ENCODE peak calls at places on chromosomes 16 and 17, in nine cellular contexts. O is left ventricle myocardium inferior; Z is heart left ventricle; T is Peyer's patch; Y is ovary; H is mammary epithelial cell; R is Panc1; L is CD4-positive, CD25-positive, alpha-beta regulatory T cell; P is breast epithelium. K is an unnamed sample. For H3K4me1, the result is how much of the 10 kb centered on the place peaks cover.

GRCh38 chr17:63476857-63477470 is at the start of gene ACE:
- DNase-seq in O (peak), Z (no peak), T (no peak), Y (no peak), H (no peak), R (no peak), L (peak), P (no peak), K (no peak)

GRCh38 chr17:35155246-35155645 is 7.6 kb downstream of the UNC45B start:
- DNase-seq in O (no peak), Z (no peak), T (no peak), Y (no peak), H (no peak), R (no peak), L (no peak), P (no peak), K (no peak)

GRCh38 chr16:65546353-65546791 is 424.5 kb upstream of the CDH11 start:
- DNase-seq in O (no peak), Z (no peak), T (no peak), Y (no peak), H (no peak), R (no peak), L (no peak), P (no peak), K (no peak)

GRCh38 chr17:82017612-82018151 is 5.0 kb downstream of the CENPX start:
- DNase-seq in O (no peak), Z (no peak), T (no peak), Y (no peak), H (no peak), R (no peak), L (no peak), P (no peak), K (peak)

GRCh38 chr16:4090476-4090875 is 25.8 kb downstream of the ADCY9 start:
- DNase-seq in O (peak), Z (peak), T (no peak), Y (peak), H (no peak), R (no peak), L (no peak), P (no peak), K (no peak)

GRCh38 chr17:74449773-74450172 is 16.7 kb upstream of the CD300A start:
- DNase-seq in O (no peak), Z (peak), T (no peak), Y (no peak), H (no peak), R (no peak), L (no peak), P (no peak), K (no peak)

GRCh38 chr17:68886401-68886800 is 68.8 kb downstream of the ABCA8 start:
- DNase-seq in O (no peak), Z (no peak), T (no peak), Y (no peak), H (no peak), R (no peak), L (no peak), P (no peak), K (no peak)

GRCh38 chr17:66676421-66676820 is 158.5 kb upstream of the CACNG5 start:
- DNase-seq in O (no peak), Z (no peak), T (no peak), Y (no peak), H (peak), R (no peak), L (no peak), P (peak), K (peak)

GRCh38 chr17:67365762-67366192 is 600 bp downstream of the PSMD12 start:
- DNase-seq in O (no peak), Z (no peak), T (no peak), Y (no peak), H (peak), R (no peak), L (no peak), P (no peak), K (no peak)

GRCh38 chr16:674968-675883 is at the start of gene RHBDL1:
- DNase-seq in O (no peak), Z (no peak), T (no peak), Y (peak), H (no peak), R (no peak), L (no peak), P (no peak), K (peak)

GRCh38 chr16:66223176-66223780 is 143.2 kb upstream of the CDH5 start:
- DNase-seq in O (no peak), Z (no peak), T (no peak), Y (no peak), H (no peak), R (no peak), L (no peak), P (no peak), K (no peak)

GRCh38 chr17:18955009-18955408 is 3.0 kb downstream of the SLC5A10 start:
- DNase-seq in O (no peak), Z (no peak), T (no peak), Y (no peak), H (no peak), R (no peak), L (no peak), P (no peak), K (no peak)

GRCh38 chr17:57570740-57571344 is 174.3 kb downstream of the CCDC182 start:
- DNase-seq in O (no peak), Z (no peak), T (no peak), Y (no peak), H (no peak), R (no peak), L (no peak), P (no peak), K (no peak)

GRCh38 chr17:29469251-29469650 is 79.1 kb downstream of the TAOK1 start:
- DNase-seq in O (no peak), Z (no peak), T (no peak), Y (no peak), H (no peak), R (no peak), L (no peak), P (no peak), K (no peak)

GRCh38 chr17:82752371-82753200 is 721 bp downstream of the TBCD start:
- DNase-seq in O (no peak), Z (peak), T (no peak), Y (peak), H (peak), R (no peak), L (no peak), P (no peak), K (peak)

GRCh38 chr16:31429314-31429713 is 1.2 kb upstream of the COX6A2 start:
- DNase-seq in O (no peak), Z (no peak), T (no peak), Y (no peak), H (no peak), R (no peak), L (no peak), P (no peak), K (no peak)

GRCh38 chr17:83054518-83055125 is 24.8 kb upstream of the METRNL start:
- DNase-seq in O (no peak), Z (peak), T (no peak), Y (peak), H (no peak), R (no peak), L (no peak), P (no peak), K (peak)

GRCh38 chr16:55039042-55039441 is 108.4 kb downstream of the IRX5 start:
- DNase-seq in O (no peak), Z (no peak), T (no peak), Y (no peak), H (no peak), R (no peak), L (no peak), P (no peak), K (no peak)

GRCh38 chr16:83967838-83968482 is at the start of gene NECAB2:
- DNase-seq in O (peak), Z (peak), T (no peak), Y (peak), H (no peak), R (no peak), L (no peak), P (no peak), K (peak)

DNA sequence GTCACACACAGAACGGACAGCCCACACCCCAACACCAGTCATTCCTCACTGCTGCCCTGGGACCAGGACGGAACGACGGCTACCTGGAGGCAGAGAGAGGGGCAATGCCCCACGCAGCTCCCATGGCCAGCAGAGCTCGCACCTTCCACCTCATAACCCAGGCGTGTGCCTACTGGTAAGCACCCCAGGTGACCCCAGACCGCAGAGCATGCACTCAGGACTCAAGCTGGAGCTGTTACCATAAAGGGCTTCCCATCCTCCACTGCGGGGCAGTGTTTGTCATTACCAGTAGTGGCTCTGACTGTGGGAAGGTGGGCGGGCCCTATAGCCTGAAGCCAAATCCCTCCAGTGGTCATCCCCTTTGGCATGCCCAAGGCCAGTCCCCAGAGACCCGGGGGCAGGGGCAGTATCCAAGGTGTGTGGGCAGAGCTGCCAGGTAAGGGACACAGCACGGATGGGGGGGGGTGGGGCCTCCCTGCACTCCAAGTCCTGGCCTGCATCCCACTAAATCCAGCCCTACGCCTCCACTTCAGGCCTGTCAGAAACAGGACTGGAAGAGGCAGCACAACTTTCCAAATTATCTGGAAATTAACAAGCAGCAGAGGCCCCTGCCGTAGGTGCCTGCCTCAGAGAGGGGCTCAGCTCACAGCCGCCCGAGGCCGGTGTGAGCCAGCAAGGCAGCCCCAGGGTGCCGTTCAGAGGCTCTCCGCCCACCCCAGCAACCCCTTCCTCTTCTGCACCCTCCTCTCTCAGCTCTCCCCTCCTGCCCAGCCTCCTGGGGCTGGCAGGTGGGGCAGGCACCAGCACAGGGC is 4.8 kb upstream of the BCAR1 start:
- DNase-seq in O (no peak), Z (peak), T (no peak), Y (peak), H (no peak), R (no peak), L (no peak), P (no peak), K (peak)
- H3K4me1 ChIP-seq in O (half or more), Z (half or more), T (half or more), Y (under half), H (half or more), R (half or more), L (under half), P (half or more), K (half or more)

GRCh38 chr17:45043813-45044540 is 7.5 kb downstream of the DCAKD start:
- DNase-seq in O (no peak), Z (no peak), T (no peak), Y (no peak), H (peak), R (no peak), L (no peak), P (peak), K (no peak)
- H3K4me3 ChIP-seq in O (no peak), Z (no peak), T (no peak), Y (no peak), H (no peak), R (no peak), L (no peak), P (peak), K (no peak)

GRCh38 chr17:50272711-50273653 is 1.3 kb upstream of the TMEM92 start:
- DNase-seq in O (peak), Z (peak), T (peak), Y (peak), H (no peak), R (no peak), L (peak), P (no peak), K (peak)

GRCh38 chr17:50271173-50271750 is 3.0 kb upstream of the TMEM92 start:
- DNase-seq in O (no peak), Z (no peak), T (no peak), Y (peak), H (no peak), R (no peak), L (no peak), P (no peak), K (no peak)

GRCh38 chr17:50273654-50274040 is 619 bp upstream of the TMEM92 start:
- DNase-seq in O (no peak), Z (no peak), T (no peak), Y (peak), H (no peak), R (no peak), L (no peak), P (no peak), K (no peak)

GRCh38 chr17:50270430-50271172 is 3.7 kb upstream of the TMEM92 start:
- DNase-seq in O (no peak), Z (no peak), T (no peak), Y (peak), H (no peak), R (no peak), L (no peak), P (no peak), K (peak)

DNA sequence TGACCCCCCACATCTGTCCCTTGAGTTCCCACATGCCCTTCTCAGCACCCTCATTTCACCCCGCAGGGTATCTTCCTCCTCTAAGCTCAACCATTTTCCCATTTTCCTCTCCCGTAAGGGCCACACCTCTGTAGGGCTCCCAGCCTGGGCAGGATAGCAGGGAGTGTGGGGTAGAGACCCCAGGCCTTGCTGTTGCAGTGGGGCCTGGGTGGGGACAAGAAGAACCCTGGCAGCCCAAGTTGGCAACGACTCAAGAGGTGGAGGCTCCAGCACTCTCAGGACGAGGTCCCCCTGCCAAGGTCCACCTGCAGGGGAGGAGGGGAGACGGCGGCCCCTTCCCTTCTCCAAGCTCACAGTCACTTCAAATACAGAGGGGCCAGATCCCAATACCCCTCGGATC is 2.0 kb upstream of the TMEM92 start:
- DNase-seq in O (no peak), Z (no peak), T (no peak), Y (peak), H (no peak), R (no peak), L (no peak), P (no peak), K (no peak)
- H3K4me1 ChIP-seq in O (under half), Z (under half), T (under half), Y (under half), H (under half), R (under half), L (under half), P (under half), K (under half)

GRCh38 chr17:80789356-80789902 is 202.2 kb upstream of the CHMP6 start:
- DNase-seq in O (no peak), Z (no peak), T (no peak), Y (peak), H (peak), R (no peak), L (no peak), P (no peak), K (no peak)

GRCh38 chr17:80790021-80790765 is 201.4 kb upstream of the CHMP6 start:
- DNase-seq in O (no peak), Z (no peak), T (no peak), Y (no peak), H (no peak), R (no peak), L (peak), P (no peak), K (no peak)

GRCh38 chr17:80792373-80792781 is 199.3 kb upstream of the CHMP6 start:
- DNase-seq in O (no peak), Z (no peak), T (no peak), Y (no peak), H (no peak), R (no peak), L (no peak), P (no peak), K (no peak)

GRCh38 chr17:80791758-80792284 is 199.8 kb upstream of the CHMP6 start:
- DNase-seq in O (no peak), Z (no peak), T (peak), Y (peak), H (peak), R (peak), L (peak), P (no peak), K (no peak)

DNA sequence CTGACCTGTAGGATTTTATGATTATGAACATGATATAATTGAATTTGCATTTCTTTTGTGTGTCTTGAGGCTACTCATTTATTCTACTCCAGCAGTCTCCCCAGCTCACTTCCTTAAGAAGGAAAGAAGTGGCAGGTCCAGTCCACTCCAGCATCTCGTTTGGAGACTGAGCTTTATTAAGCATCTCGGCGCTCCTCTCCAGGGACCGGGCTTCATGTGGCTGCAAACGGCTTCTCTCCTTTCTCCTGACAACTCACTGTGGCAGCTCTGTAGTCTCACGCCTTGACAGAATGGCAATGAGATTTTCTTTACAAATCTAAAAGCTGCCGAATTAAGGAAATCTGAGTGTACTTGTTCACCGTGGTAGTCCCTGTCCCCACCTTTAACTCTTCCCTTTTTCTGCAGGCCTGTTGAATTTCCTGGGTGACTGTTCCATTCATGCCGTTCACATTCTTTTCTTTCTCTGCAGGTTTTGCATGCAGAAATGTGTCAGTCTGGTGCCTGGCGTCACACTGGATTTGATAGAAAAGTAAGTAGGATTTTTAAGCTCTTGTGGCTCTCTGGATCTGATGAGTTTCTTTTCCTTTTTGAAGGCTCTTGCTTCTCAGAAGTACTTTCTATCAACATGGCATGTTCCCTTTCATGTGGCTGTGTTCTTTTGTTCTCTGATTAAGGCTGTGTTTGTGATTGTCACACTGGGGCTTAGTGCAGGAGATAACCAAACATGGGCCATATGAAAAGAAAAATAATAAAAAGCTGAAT is 200.5 kb upstream of the CHMP6 start:
- DNase-seq in O (no peak), Z (no peak), T (no peak), Y (no peak), H (no peak), R (no peak), L (peak), P (no peak), K (no peak)
- H3K4me3 ChIP-seq in O (no peak), Z (no peak), T (no peak), Y (no peak), H (no peak), R (peak), L (peak), P (no peak), K (no peak)

DNA sequence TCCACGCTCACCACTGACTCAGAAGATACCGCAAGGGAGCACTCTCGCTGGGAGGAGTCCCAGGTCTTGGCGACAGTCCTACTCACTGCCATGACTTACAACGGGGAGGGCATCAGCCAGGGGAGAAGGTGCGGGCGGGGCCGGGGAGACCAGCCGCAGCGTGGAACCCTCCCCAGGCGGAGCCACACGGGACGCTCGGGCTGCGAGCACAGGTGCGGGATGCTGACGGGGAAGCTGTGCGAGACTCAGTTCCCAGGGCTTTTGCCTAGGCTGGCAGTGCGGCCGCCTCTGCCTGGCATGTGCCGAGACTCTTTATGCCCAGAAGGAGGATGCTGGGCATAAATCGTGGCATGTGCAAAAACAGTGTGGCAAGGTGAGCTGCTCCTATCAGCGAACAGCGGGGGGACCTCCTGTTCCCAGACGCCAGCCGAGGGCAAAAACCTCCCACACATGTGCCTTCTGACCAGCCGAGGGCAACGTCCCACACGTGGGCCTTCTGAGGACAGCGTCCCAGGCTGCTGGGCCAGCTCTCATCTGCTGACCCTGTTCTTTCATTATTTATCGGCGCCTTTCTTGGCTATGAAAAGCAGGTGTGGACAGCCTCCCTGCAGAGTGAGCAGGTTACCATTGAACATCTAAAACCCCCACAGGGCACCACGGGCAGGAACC is 6.1 kb downstream of the GALNS start:
- DNase-seq in O (no peak), Z (no peak), T (no peak), Y (no peak), H (no peak), R (no peak), L (no peak), P (no peak), K (no peak)
- H3K4me1 ChIP-seq in O (under half), Z (under half), T (under half), Y (under half), H (under half), R (under half), L (under half), P (under half), K (under half)

DNA sequence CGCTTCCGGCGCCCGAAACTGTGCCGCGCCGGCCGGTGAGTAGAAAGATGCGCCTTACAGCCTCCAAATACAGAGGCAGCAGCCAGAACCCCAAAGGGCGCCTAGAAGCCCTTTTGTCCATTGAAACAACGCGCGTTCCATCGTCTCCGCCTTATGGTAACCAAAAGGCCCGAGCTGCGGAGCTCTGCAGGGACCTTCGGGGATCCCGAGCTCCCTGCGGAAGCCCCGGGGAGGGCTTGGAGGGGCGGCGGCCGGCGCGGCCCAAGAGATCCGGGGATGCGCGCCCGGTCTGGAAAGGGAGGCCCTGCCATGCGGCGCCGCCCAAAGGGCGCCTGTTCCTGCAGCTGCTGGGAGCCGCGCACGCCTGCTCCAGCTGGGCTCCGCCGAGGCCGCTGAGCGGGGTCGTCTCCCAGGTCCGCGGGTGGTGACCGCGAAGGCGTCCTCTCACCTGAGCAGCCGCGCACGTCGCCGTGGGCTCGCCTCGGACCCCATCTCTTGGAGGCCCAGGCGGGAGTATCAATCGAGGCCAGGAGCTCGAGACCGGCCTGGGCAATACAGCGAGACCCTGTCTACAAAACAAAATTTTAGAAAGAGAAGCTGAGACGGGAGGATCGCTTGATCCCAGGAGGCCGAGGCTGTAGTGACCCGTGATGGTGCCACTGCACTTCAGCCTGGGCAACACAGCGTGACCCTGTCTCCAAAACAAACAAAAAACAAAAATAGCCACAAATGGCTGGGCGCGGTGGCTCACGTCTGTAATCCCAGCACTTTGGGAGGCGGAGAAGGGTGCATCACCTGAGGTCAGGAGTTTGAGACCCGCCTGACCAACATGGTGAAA is 805 bp upstream of the FBXO31 start:
- DNase-seq in O (peak), Z (peak), T (no peak), Y (no peak), H (no peak), R (no peak), L (no peak), P (no peak), K (peak)
- H3K4me3 ChIP-seq in O (peak), Z (peak), T (peak), Y (peak), H (peak), R (peak), L (peak), P (peak), K (peak)

K was measured in lower lobe of right lung.